ENCODE peak calls at places on chromosomes 3 and 15, in eight cellular contexts. One of them, this sample, is unnamed.

GRCh38 chr3:183698318-183698731 is 728 bp downstream of the YEATS2 start:
- DNase-seq in H54: peak
- DNase-seq in MCF 10A: peak
- DNase-seq in GM13977: peak
- DNase-seq in SHP77: no peak
- DNase-seq in neural crest cell: no peak
- DNase-seq in cardiac septum: no peak
- DNase-seq in T-helper 17 cell: peak
- DNase-seq in this sample: peak

GRCh38 chr15:78264304-78265136 is at the start of gene DNAJA4:
- DNase-seq in SHP77: no peak
- DNase-seq in neural crest cell: no peak
- DNase-seq in MCF 10A: no peak
- DNase-seq in H54: no peak
- DNase-seq in cardiac septum: peak
- DNase-seq in T-helper 17 cell: peak
- DNase-seq in GM13977: peak
- DNase-seq in this sample: peak

GRCh38 chr3:196712514-196713413 is 587 bp downstream of the PIGX start:
- DNase-seq in MCF 10A: peak
- DNase-seq in H54: peak
- DNase-seq in T-helper 17 cell: no peak
- DNase-seq in neural crest cell: no peak
- DNase-seq in cardiac septum: peak
- DNase-seq in SHP77: no peak
- DNase-seq in GM13977: no peak
- DNase-seq in this sample: peak

GRCh38 chr3:113193298-113193697 is 18.1 kb upstream of the BOC start:
- DNase-seq in GM13977: no peak
- DNase-seq in SHP77: no peak
- DNase-seq in H54: no peak
- DNase-seq in neural crest cell: no peak
- DNase-seq in cardiac septum: no peak
- DNase-seq in T-helper 17 cell: no peak
- DNase-seq in MCF 10A: no peak
- DNase-seq in this sample: no peak

GRCh38 chr3:52028572-52028971 is 27.8 kb downstream of the DUSP7 start:
- DNase-seq in T-helper 17 cell: no peak
- DNase-seq in SHP77: peak
- DNase-seq in cardiac septum: peak
- DNase-seq in neural crest cell: no peak
- DNase-seq in GM13977: no peak
- DNase-seq in MCF 10A: no peak
- DNase-seq in H54: peak
- DNase-seq in this sample: peak

GRCh38 chr15:70018646-70019600 is 78.8 kb downstream of the TLE3 start:
- DNase-seq in T-helper 17 cell: no peak
- DNase-seq in neural crest cell: no peak
- DNase-seq in MCF 10A: no peak
- DNase-seq in cardiac septum: peak
- DNase-seq in H54: no peak
- DNase-seq in SHP77: no peak
- DNase-seq in GM13977: no peak
- DNase-seq in this sample: no peak

GRCh38 chr3:194664857-194665256 is 7.1 kb downstream of the LSG1 start:
- DNase-seq in MCF 10A: no peak
- DNase-seq in T-helper 17 cell: no peak
- DNase-seq in SHP77: no peak
- DNase-seq in H54: no peak
- DNase-seq in GM13977: no peak
- DNase-seq in cardiac septum: no peak
- DNase-seq in neural crest cell: no peak
- DNase-seq in this sample: no peak

GRCh38 chr3:98732239-98733054 is 30.7 kb upstream of the ST3GAL6 start:
- DNase-seq in T-helper 17 cell: no peak
- DNase-seq in MCF 10A: peak
- DNase-seq in SHP77: peak
- DNase-seq in neural crest cell: peak
- DNase-seq in GM13977: peak
- DNase-seq in H54: peak
- DNase-seq in cardiac septum: peak
- DNase-seq in this sample: peak

GRCh38 chr3:132553811-132554210 is 43.3 kb upstream of the ACKR4 start:
- DNase-seq in neural crest cell: no peak
- DNase-seq in H54: no peak
- DNase-seq in cardiac septum: no peak
- DNase-seq in T-helper 17 cell: no peak
- DNase-seq in GM13977: no peak
- DNase-seq in SHP77: no peak
- DNase-seq in MCF 10A: no peak
- DNase-seq in this sample: no peak

GRCh38 chr3:152192050-152192449 is 76.7 kb upstream of the MBNL1 start:
- DNase-seq in neural crest cell: no peak
- DNase-seq in T-helper 17 cell: no peak
- DNase-seq in SHP77: no peak
- DNase-seq in MCF 10A: no peak
- DNase-seq in GM13977: no peak
- DNase-seq in cardiac septum: no peak
- DNase-seq in H54: no peak
- DNase-seq in this sample: no peak

GRCh38 chr3:112348945-112349344 is 16.0 kb downstream of the CD200 start:
- DNase-seq in MCF 10A: no peak
- DNase-seq in SHP77: no peak
- DNase-seq in T-helper 17 cell: no peak
- DNase-seq in GM13977: no peak
- DNase-seq in H54: no peak
- DNase-seq in cardiac septum: no peak
- DNase-seq in neural crest cell: no peak
- DNase-seq in this sample: no peak

GRCh38 chr15:98609144-98609852 is 39.0 kb upstream of the IGF1R start:
- DNase-seq in cardiac septum: no peak
- DNase-seq in SHP77: no peak
- DNase-seq in MCF 10A: peak
- DNase-seq in neural crest cell: no peak
- DNase-seq in T-helper 17 cell: no peak
- DNase-seq in H54: peak
- DNase-seq in GM13977: no peak
- DNase-seq in this sample: peak

GRCh38 chr3:108119398-108120109 is 28.7 kb upstream of the CD47 start:
- DNase-seq in neural crest cell: no peak
- DNase-seq in T-helper 17 cell: no peak
- DNase-seq in MCF 10A: no peak
- DNase-seq in H54: no peak
- DNase-seq in cardiac septum: no peak
- DNase-seq in SHP77: no peak
- DNase-seq in GM13977: no peak
- DNase-seq in this sample: no peak

GRCh38 chr3:58524326-58524888 is 12.6 kb downstream of the ACOX2 start:
- DNase-seq in MCF 10A: no peak
- DNase-seq in T-helper 17 cell: no peak
- DNase-seq in neural crest cell: no peak
- DNase-seq in SHP77: no peak
- DNase-seq in H54: no peak
- DNase-seq in cardiac septum: no peak
- DNase-seq in GM13977: no peak
- DNase-seq in this sample: no peak

GRCh38 chr3:147941984-147942383 is 532.8 kb downstream of the ZIC1 start:
- DNase-seq in H54: no peak
- DNase-seq in neural crest cell: no peak
- DNase-seq in MCF 10A: no peak
- DNase-seq in cardiac septum: no peak
- DNase-seq in SHP77: no peak
- DNase-seq in GM13977: no peak
- DNase-seq in T-helper 17 cell: no peak
- DNase-seq in this sample: no peak

GRCh38 chr3:132232231-132232792 is 84.9 kb upstream of the ACP3 start:
- DNase-seq in cardiac septum: no peak
- DNase-seq in H54: no peak
- DNase-seq in MCF 10A: peak
- DNase-seq in SHP77: no peak
- DNase-seq in GM13977: no peak
- DNase-seq in neural crest cell: no peak
- DNase-seq in T-helper 17 cell: no peak
- DNase-seq in this sample: no peak

GRCh38 chr3:172538368-172539264 is 15.4 kb upstream of the TNFSF10 start:
- DNase-seq in neural crest cell: no peak
- DNase-seq in cardiac septum: no peak
- DNase-seq in MCF 10A: no peak
- DNase-seq in SHP77: no peak
- DNase-seq in T-helper 17 cell: no peak
- DNase-seq in GM13977: no peak
- DNase-seq in H54: no peak
- DNase-seq in this sample: no peak

GRCh38 chr15:39592500-39592899 is 11.6 kb downstream of the THBS1 start:
- DNase-seq in SHP77: no peak
- DNase-seq in cardiac septum: no peak
- DNase-seq in T-helper 17 cell: no peak
- DNase-seq in MCF 10A: no peak
- DNase-seq in H54: no peak
- DNase-seq in neural crest cell: no peak
- DNase-seq in GM13977: no peak
- DNase-seq in this sample: peak

GRCh38 chr15:78085928-78086327 is 6.4 kb upstream of the SH2D7 start:
- DNase-seq in cardiac septum: no peak
- DNase-seq in H54: no peak
- DNase-seq in T-helper 17 cell: no peak
- DNase-seq in SHP77: no peak
- DNase-seq in GM13977: no peak
- DNase-seq in neural crest cell: no peak
- DNase-seq in MCF 10A: peak
- DNase-seq in this sample: peak

GRCh38 chr3:150399060-150399459 is 9.0 kb upstream of the TSC22D2 start:
- DNase-seq in GM13977: no peak
- DNase-seq in T-helper 17 cell: no peak
- DNase-seq in cardiac septum: no peak
- DNase-seq in SHP77: no peak
- DNase-seq in neural crest cell: no peak
- DNase-seq in MCF 10A: no peak
- DNase-seq in H54: no peak
- DNase-seq in this sample: no peak

GRCh38 chr3:111732248-111732879 is 126.7 kb upstream of the PHLDB2 start:
- DNase-seq in T-helper 17 cell: no peak
- DNase-seq in GM13977: no peak
- DNase-seq in H54: no peak
- DNase-seq in SHP77: peak
- DNase-seq in MCF 10A: no peak
- DNase-seq in cardiac septum: no peak
- DNase-seq in neural crest cell: no peak
- DNase-seq in this sample: no peak

GRCh38 chr15:98330692-98331435 is 317.5 kb upstream of the IGF1R start:
- DNase-seq in T-helper 17 cell: no peak
- DNase-seq in GM13977: no peak
- DNase-seq in SHP77: no peak
- DNase-seq in neural crest cell: no peak
- DNase-seq in MCF 10A: no peak
- DNase-seq in cardiac septum: no peak
- DNase-seq in H54: no peak
- DNase-seq in this sample: no peak

This sample was measured in EH.